ENCODE peak calls at places on chromosomes 6 and 20, in seven cellular contexts. S is WTC11, J is IMR-90, T is SK-N-SH, N is GM12878, G is HepG2, Y is H1. Z is an unnamed sample.

GRCh38 chr6:34146801-34147592 is 1.1 kb upstream of the GRM4 start:
- DNase-seq in S (peak), J (peak), T (no peak), N (no peak), G (no peak), Y (peak), Z (no peak)

GRCh38 chr6:24951831-24952299 is 16.1 kb upstream of the RIPOR2 start:
- DNase-seq in S (no peak), J (no peak), T (no peak), N (no peak), G (no peak), Y (no peak), Z (no peak)

GRCh38 chr6:103122766-103123601 is 1729.5 kb downstream of the GRIK2 start:
- DNase-seq in S (peak), J (peak), T (peak), N (no peak), G (peak), Y (peak), Z (no peak)

GRCh38 chr6:111789593-111789992 is 83.7 kb downstream of the FYN start:
- DNase-seq in S (no peak), J (peak), T (no peak), N (no peak), G (no peak), Y (no peak), Z (no peak)

GRCh38 chr20:61629361-61630239 is 377.5 kb downstream of the CDH4 start:
- DNase-seq in S (no peak), J (no peak), T (peak), N (no peak), G (no peak), Y (no peak), Z (no peak)

GRCh38 chr6:135481786-135482369 is 15.7 kb downstream of the AHI1 start:
- DNase-seq in S (no peak), J (peak), T (no peak), N (no peak), G (no peak), Y (no peak), Z (no peak)

GRCh38 chr6:135675862-135676261 is 175.6 kb upstream of the PDE7B start:
- DNase-seq in S (peak), J (peak), T (peak), N (peak), G (peak), Y (no peak), Z (peak)

GRCh38 chr6:99613398-99613704 is 6.7 kb downstream of the PRDM13 start:
- DNase-seq in S (peak), J (peak), T (peak), N (no peak), G (no peak), Y (no peak), Z (peak)

GRCh38 chr6:109332748-109333147 is 49.5 kb downstream of the CD164 start:
- DNase-seq in S (no peak), J (no peak), T (no peak), N (no peak), G (peak), Y (no peak), Z (no peak)

GRCh38 chr6:161804804-161805203 is 530.9 kb upstream of the AGPAT4 start:
- DNase-seq in S (no peak), J (no peak), T (no peak), N (no peak), G (no peak), Y (no peak), Z (no peak)

GRCh38 chr6:14118444-14118843 is 872 bp downstream of the CD83 start:
- DNase-seq in S (no peak), J (no peak), T (no peak), N (no peak), G (no peak), Y (no peak), Z (no peak)
- TF ChIP-seq USF2 in S (no peak), J (no peak), T (no peak), N (no peak), G (no peak), Y (no peak), Z (no peak)

DNA sequence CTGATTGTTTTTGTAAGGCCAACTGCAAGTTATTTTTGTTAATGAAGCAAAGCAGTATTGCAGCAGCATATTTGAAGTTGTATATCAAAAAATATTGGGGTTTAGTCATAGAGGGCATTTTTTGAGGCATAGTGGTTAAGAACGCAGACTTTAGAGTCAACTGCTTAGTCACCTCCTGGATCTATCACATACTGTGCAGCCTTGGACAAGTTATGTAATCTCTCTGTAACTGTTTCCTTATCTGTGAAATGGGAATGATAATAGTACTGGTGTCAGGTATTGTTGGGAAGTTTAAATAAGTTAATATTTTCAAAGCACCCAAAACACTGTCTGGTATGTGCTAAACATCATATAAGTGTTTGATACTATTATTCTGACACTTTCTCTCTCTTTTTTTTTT is 27.2 kb upstream of the EFHC1 start:
- DNase-seq in S (no peak), J (peak), T (no peak), N (no peak), G (no peak), Y (no peak), Z (no peak)
- TF ChIP-seq USF2 in S (no peak), J (no peak), T (no peak), N (no peak), G (no peak), Y (no peak), Z (no peak)

GRCh38 chr6:106805017-106805335 is 169.6 kb downstream of the CD24 start:
- DNase-seq in S (no peak), J (no peak), T (no peak), N (no peak), G (no peak), Y (no peak), Z (no peak)

GRCh38 chr6:106802141-106802540 is 172.4 kb downstream of the CD24 start:
- DNase-seq in S (no peak), J (no peak), T (peak), N (no peak), G (no peak), Y (no peak), Z (no peak)

GRCh38 chr6:106804238-106805016 is 170.1 kb downstream of the CD24 start:
- DNase-seq in S (peak), J (no peak), T (no peak), N (no peak), G (no peak), Y (no peak), Z (no peak)

GRCh38 chr6:106801256-106801655 is 171.9 kb downstream of the QRSL1 start:
- DNase-seq in S (no peak), J (no peak), T (no peak), N (no peak), G (no peak), Y (no peak), Z (no peak)

GRCh38 chr6:106803188-106803587 is 171.3 kb downstream of the CD24 start:
- DNase-seq in S (no peak), J (no peak), T (no peak), N (no peak), G (no peak), Y (no peak), Z (no peak)
- TF ChIP-seq USF2 in S (no peak), J (no peak), T (no peak), N (no peak), G (no peak), Y (no peak), Z (no peak)

DNA sequence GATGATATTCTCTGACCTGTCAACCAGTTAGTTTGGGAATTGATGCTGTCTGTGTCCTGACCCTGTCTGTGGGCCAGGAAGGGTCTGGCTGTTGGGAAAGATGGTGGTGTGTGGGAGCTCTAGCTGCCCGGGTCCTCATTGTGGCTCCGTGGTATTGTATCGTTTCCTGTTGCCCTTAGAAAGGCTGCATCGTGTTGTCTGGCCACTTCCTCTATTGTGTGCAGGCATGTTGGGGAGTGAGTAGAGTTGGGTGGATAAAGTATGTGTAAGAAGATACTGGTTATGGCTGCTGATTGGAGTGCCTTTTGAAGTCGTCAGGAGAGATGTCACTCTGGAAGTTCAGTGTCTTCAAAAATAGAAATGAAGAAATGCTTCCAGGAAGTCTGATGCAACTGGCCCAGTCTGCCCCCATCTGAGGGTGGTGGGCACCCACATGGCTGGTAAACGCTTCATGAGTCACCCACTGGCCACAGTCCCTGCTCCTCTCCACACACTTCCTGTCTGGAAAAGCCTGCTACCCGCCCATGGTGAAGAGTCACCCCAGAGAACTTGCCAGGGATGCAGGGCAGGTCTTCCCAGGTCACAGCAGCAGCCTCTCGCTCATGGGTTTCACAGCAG is 27.9 kb downstream of the PPARD start:
- DNase-seq in S (no peak), J (peak), T (no peak), N (no peak), G (peak), Y (no peak), Z (peak)
- TF ChIP-seq USF2 in S (no peak), J (peak), T (no peak), N (no peak), G (no peak), Y (no peak), Z (no peak)

GRCh38 chr20:37295001-37295400 is 5.5 kb downstream of the MANBAL start:
- DNase-seq in S (no peak), J (peak), T (no peak), N (no peak), G (no peak), Y (no peak), Z (peak)

GRCh38 chr20:37298190-37298939 is 8.9 kb downstream of the MANBAL start:
- DNase-seq in S (no peak), J (peak), T (no peak), N (no peak), G (no peak), Y (no peak), Z (peak)

GRCh38 chr20:37296371-37296770 is 6.9 kb downstream of the MANBAL start:
- DNase-seq in S (no peak), J (no peak), T (no peak), N (no peak), G (no peak), Y (no peak), Z (no peak)

GRCh38 chr20:37295595-37295994 is 6.1 kb downstream of the MANBAL start:
- DNase-seq in S (no peak), J (no peak), T (no peak), N (no peak), G (no peak), Y (no peak), Z (peak)

GRCh38 chr20:37297066-37297736 is 7.7 kb downstream of the MANBAL start:
- DNase-seq in S (no peak), J (peak), T (no peak), N (no peak), G (no peak), Y (no peak), Z (peak)
- TF ChIP-seq USF2 in S (no peak), J (no peak), T (no peak), N (no peak), G (no peak), Y (no peak), Z (no peak)

GRCh38 chr20:32536861-32537656 is 48.1 kb downstream of the NOL4L start:
- DNase-seq in S (peak), J (no peak), T (peak), N (no peak), G (no peak), Y (no peak), Z (no peak)

GRCh38 chr20:32537657-32538525 is 47.2 kb downstream of the NOL4L start:
- DNase-seq in S (peak), J (no peak), T (peak), N (no peak), G (no peak), Y (no peak), Z (no peak)

GRCh38 chr20:32534661-32535240 is 50.4 kb downstream of the NOL4L start:
- DNase-seq in S (peak), J (no peak), T (no peak), N (no peak), G (no peak), Y (no peak), Z (no peak)

GRCh38 chr20:32535316-32535952 is 49.7 kb downstream of the NOL4L start:
- DNase-seq in S (no peak), J (no peak), T (no peak), N (no peak), G (no peak), Y (no peak), Z (no peak)

GRCh38 chr20:32535953-32536823 is 48.9 kb downstream of the NOL4L start:
- DNase-seq in S (peak), J (peak), T (peak), N (no peak), G (peak), Y (peak), Z (peak)
- TF ChIP-seq USF2 in S (no peak), J (no peak), T (no peak), N (no peak), G (no peak), Y (no peak), Z (no peak)

Z was measured in A549.